ENCODE peak calls at places on chromosomes 2 and 18, in ten cellular contexts. One of them, this sample, is unnamed.

GRCh38 chr2:240570531-240571313 is 2.4 kb downstream of the RNPEPL1 start:
- DNase-seq in kidney glomerular epithelial cell: no peak
- DNase-seq in Daoy: no peak
- DNase-seq in colonic mucosa: no peak
- DNase-seq in germinal center: no peak
- DNase-seq in frontal cortex: no peak
- DNase-seq in IMR-90: no peak
- DNase-seq in tibial artery: peak
- DNase-seq in NCI-H1930: no peak
- DNase-seq in trophoblast cell: no peak
- DNase-seq in this sample: no peak

GRCh38 chr2:239466755-239467271 is 66.0 kb upstream of the HDAC4 start:
- DNase-seq in tibial artery: peak
- DNase-seq in kidney glomerular epithelial cell: no peak
- DNase-seq in germinal center: no peak
- DNase-seq in Daoy: no peak
- DNase-seq in colonic mucosa: no peak
- DNase-seq in frontal cortex: no peak
- DNase-seq in IMR-90: no peak
- DNase-seq in trophoblast cell: no peak
- DNase-seq in NCI-H1930: no peak
- DNase-seq in this sample: no peak

GRCh38 chr18:61502472-61502871 is 169.2 kb downstream of the CDH20 start:
- DNase-seq in NCI-H1930: peak
- DNase-seq in trophoblast cell: peak
- DNase-seq in kidney glomerular epithelial cell: peak
- DNase-seq in tibial artery: no peak
- DNase-seq in germinal center: peak
- DNase-seq in frontal cortex: peak
- DNase-seq in IMR-90: peak
- DNase-seq in Daoy: peak
- DNase-seq in colonic mucosa: peak
- DNase-seq in this sample: peak

GRCh38 chr2:104769096-104769495 is 84.8 kb upstream of the POU3F3 start:
- DNase-seq in colonic mucosa: no peak
- DNase-seq in NCI-H1930: no peak
- DNase-seq in kidney glomerular epithelial cell: peak
- DNase-seq in Daoy: peak
- DNase-seq in tibial artery: no peak
- DNase-seq in trophoblast cell: peak
- DNase-seq in frontal cortex: no peak
- DNase-seq in IMR-90: no peak
- DNase-seq in germinal center: no peak
- DNase-seq in this sample: no peak

GRCh38 chr18:27185025-27185763 is at the start of gene CHST9:
- DNase-seq in trophoblast cell: no peak
- DNase-seq in IMR-90: no peak
- DNase-seq in frontal cortex: peak
- DNase-seq in germinal center: no peak
- DNase-seq in colonic mucosa: no peak
- DNase-seq in kidney glomerular epithelial cell: no peak
- DNase-seq in tibial artery: no peak
- DNase-seq in Daoy: peak
- DNase-seq in NCI-H1930: peak
- DNase-seq in this sample: no peak

GRCh38 chr2:201918981-201919380 is 112.6 kb downstream of the CDK15 start:
- DNase-seq in IMR-90: no peak
- DNase-seq in kidney glomerular epithelial cell: no peak
- DNase-seq in Daoy: no peak
- DNase-seq in frontal cortex: no peak
- DNase-seq in colonic mucosa: no peak
- DNase-seq in trophoblast cell: no peak
- DNase-seq in NCI-H1930: no peak
- DNase-seq in tibial artery: no peak
- DNase-seq in germinal center: no peak
- DNase-seq in this sample: no peak

GRCh38 chr18:48975817-48976649 is 25.3 kb upstream of the SMAD7 start:
- DNase-seq in germinal center: peak
- DNase-seq in IMR-90: peak
- DNase-seq in tibial artery: no peak
- DNase-seq in Daoy: peak
- DNase-seq in trophoblast cell: no peak
- DNase-seq in NCI-H1930: peak
- DNase-seq in colonic mucosa: peak
- DNase-seq in frontal cortex: peak
- DNase-seq in kidney glomerular epithelial cell: peak
- DNase-seq in this sample: no peak

GRCh38 chr2:110755494-110756078 is 23.2 kb downstream of the ACOXL start:
- DNase-seq in germinal center: peak
- DNase-seq in frontal cortex: no peak
- DNase-seq in tibial artery: no peak
- DNase-seq in NCI-H1930: no peak
- DNase-seq in colonic mucosa: no peak
- DNase-seq in Daoy: no peak
- DNase-seq in IMR-90: peak
- DNase-seq in trophoblast cell: no peak
- DNase-seq in kidney glomerular epithelial cell: peak
- DNase-seq in this sample: peak

GRCh38 chr18:58140366-58141325 is 96.6 kb downstream of the NEDD4L start:
- DNase-seq in IMR-90: no peak
- DNase-seq in Daoy: no peak
- DNase-seq in NCI-H1930: peak
- DNase-seq in tibial artery: no peak
- DNase-seq in trophoblast cell: no peak
- DNase-seq in frontal cortex: peak
- DNase-seq in colonic mucosa: no peak
- DNase-seq in kidney glomerular epithelial cell: no peak
- DNase-seq in germinal center: no peak
- DNase-seq in this sample: no peak

GRCh38 chr2:66582364-66582974 is 147.5 kb downstream of the MEIS1 start:
- DNase-seq in colonic mucosa: no peak
- DNase-seq in trophoblast cell: no peak
- DNase-seq in IMR-90: peak
- DNase-seq in NCI-H1930: no peak
- DNase-seq in tibial artery: no peak
- DNase-seq in germinal center: no peak
- DNase-seq in kidney glomerular epithelial cell: no peak
- DNase-seq in frontal cortex: no peak
- DNase-seq in Daoy: no peak
- DNase-seq in this sample: no peak

GRCh38 chr2:229270551-229271410 is at the start of gene PID1:
- DNase-seq in trophoblast cell: peak
- DNase-seq in IMR-90: peak
- DNase-seq in NCI-H1930: peak
- DNase-seq in tibial artery: no peak
- DNase-seq in germinal center: peak
- DNase-seq in frontal cortex: peak
- DNase-seq in kidney glomerular epithelial cell: no peak
- DNase-seq in Daoy: peak
- DNase-seq in colonic mucosa: peak
- DNase-seq in this sample: no peak

GRCh38 chr2:191014653-191015020 is 666 bp upstream of the STAT1 start:
- DNase-seq in IMR-90: no peak
- DNase-seq in kidney glomerular epithelial cell: no peak
- DNase-seq in germinal center: no peak
- DNase-seq in Daoy: no peak
- DNase-seq in trophoblast cell: no peak
- DNase-seq in NCI-H1930: no peak
- DNase-seq in colonic mucosa: no peak
- DNase-seq in frontal cortex: no peak
- DNase-seq in tibial artery: no peak
- DNase-seq in this sample: no peak

GRCh38 chr18:62420151-62420512 is 95.0 kb downstream of the TNFRSF11A start:
- DNase-seq in frontal cortex: no peak
- DNase-seq in germinal center: no peak
- DNase-seq in IMR-90: peak
- DNase-seq in trophoblast cell: no peak
- DNase-seq in tibial artery: no peak
- DNase-seq in colonic mucosa: peak
- DNase-seq in Daoy: peak
- DNase-seq in kidney glomerular epithelial cell: peak
- DNase-seq in NCI-H1930: no peak
- DNase-seq in this sample: no peak

GRCh38 chr2:173118385-173118784 is 42.7 kb downstream of the MAP3K20 start:
- DNase-seq in trophoblast cell: no peak
- DNase-seq in frontal cortex: no peak
- DNase-seq in Daoy: no peak
- DNase-seq in tibial artery: no peak
- DNase-seq in germinal center: no peak
- DNase-seq in NCI-H1930: no peak
- DNase-seq in colonic mucosa: no peak
- DNase-seq in kidney glomerular epithelial cell: no peak
- DNase-seq in IMR-90: peak
- DNase-seq in this sample: no peak

GRCh38 chr2:142992843-142993242 is 115.4 kb downstream of the KYNU start:
- DNase-seq in NCI-H1930: no peak
- DNase-seq in germinal center: no peak
- DNase-seq in frontal cortex: no peak
- DNase-seq in trophoblast cell: peak
- DNase-seq in IMR-90: no peak
- DNase-seq in kidney glomerular epithelial cell: no peak
- DNase-seq in Daoy: no peak
- DNase-seq in colonic mucosa: no peak
- DNase-seq in tibial artery: no peak
- DNase-seq in this sample: no peak

GRCh38 chr2:73257425-73258125 is 23.5 kb downstream of the CCT7 start:
- DNase-seq in NCI-H1930: no peak
- DNase-seq in colonic mucosa: peak
- DNase-seq in IMR-90: no peak
- DNase-seq in kidney glomerular epithelial cell: no peak
- DNase-seq in germinal center: no peak
- DNase-seq in frontal cortex: no peak
- DNase-seq in Daoy: no peak
- DNase-seq in trophoblast cell: no peak
- DNase-seq in tibial artery: no peak
- DNase-seq in this sample: no peak

GRCh38 chr18:2617974-2618373 is 37.6 kb upstream of the SMCHD1 start:
- DNase-seq in germinal center: no peak
- DNase-seq in Daoy: no peak
- DNase-seq in NCI-H1930: no peak
- DNase-seq in frontal cortex: no peak
- DNase-seq in colonic mucosa: no peak
- DNase-seq in IMR-90: peak
- DNase-seq in kidney glomerular epithelial cell: peak
- DNase-seq in tibial artery: no peak
- DNase-seq in trophoblast cell: no peak
- DNase-seq in this sample: no peak

GRCh38 chr2:154439156-154439555 is 259.3 kb upstream of the KCNJ3 start:
- DNase-seq in tibial artery: no peak
- DNase-seq in IMR-90: no peak
- DNase-seq in kidney glomerular epithelial cell: peak
- DNase-seq in NCI-H1930: no peak
- DNase-seq in germinal center: no peak
- DNase-seq in colonic mucosa: no peak
- DNase-seq in frontal cortex: no peak
- DNase-seq in trophoblast cell: no peak
- DNase-seq in Daoy: no peak
- DNase-seq in this sample: no peak

GRCh38 chr18:33699372-33699771 is 121.4 kb downstream of the ASXL3 start:
- DNase-seq in frontal cortex: no peak
- DNase-seq in colonic mucosa: no peak
- DNase-seq in germinal center: no peak
- DNase-seq in Daoy: no peak
- DNase-seq in trophoblast cell: no peak
- DNase-seq in NCI-H1930: no peak
- DNase-seq in IMR-90: no peak
- DNase-seq in tibial artery: no peak
- DNase-seq in kidney glomerular epithelial cell: no peak
- DNase-seq in this sample: no peak

GRCh38 chr2:117996525-117996924 is 17.3 kb downstream of the CCDC93 start:
- DNase-seq in frontal cortex: no peak
- DNase-seq in NCI-H1930: no peak
- DNase-seq in germinal center: no peak
- DNase-seq in IMR-90: no peak
- DNase-seq in Daoy: no peak
- DNase-seq in colonic mucosa: no peak
- DNase-seq in tibial artery: no peak
- DNase-seq in trophoblast cell: no peak
- DNase-seq in kidney glomerular epithelial cell: no peak
- DNase-seq in this sample: no peak

GRCh38 chr2:55309441-55309840 is 40.4 kb upstream of the MTIF2 start:
- DNase-seq in tibial artery: no peak
- DNase-seq in kidney glomerular epithelial cell: no peak
- DNase-seq in IMR-90: peak
- DNase-seq in trophoblast cell: no peak
- DNase-seq in frontal cortex: no peak
- DNase-seq in colonic mucosa: no peak
- DNase-seq in germinal center: no peak
- DNase-seq in NCI-H1930: no peak
- DNase-seq in Daoy: peak
- DNase-seq in this sample: peak

GRCh38 chr2:128531856-128532255 is 213.2 kb upstream of the HS6ST1 start:
- DNase-seq in tibial artery: no peak
- DNase-seq in frontal cortex: no peak
- DNase-seq in kidney glomerular epithelial cell: no peak
- DNase-seq in colonic mucosa: no peak
- DNase-seq in IMR-90: no peak
- DNase-seq in NCI-H1930: no peak
- DNase-seq in germinal center: no peak
- DNase-seq in trophoblast cell: no peak
- DNase-seq in Daoy: no peak
- DNase-seq in this sample: peak

GRCh38 chr2:138497294-138497693 is 4.3 kb upstream of the SPOPL start:
- DNase-seq in NCI-H1930: no peak
- DNase-seq in tibial artery: no peak
- DNase-seq in colonic mucosa: no peak
- DNase-seq in Daoy: no peak
- DNase-seq in kidney glomerular epithelial cell: no peak
- DNase-seq in IMR-90: no peak
- DNase-seq in frontal cortex: no peak
- DNase-seq in germinal center: no peak
- DNase-seq in trophoblast cell: no peak
- DNase-seq in this sample: no peak

GRCh38 chr2:137115081-137115713 is 349.9 kb downstream of the THSD7B start:
- DNase-seq in germinal center: no peak
- DNase-seq in tibial artery: no peak
- DNase-seq in frontal cortex: no peak
- DNase-seq in IMR-90: no peak
- DNase-seq in kidney glomerular epithelial cell: peak
- DNase-seq in Daoy: no peak
- DNase-seq in colonic mucosa: no peak
- DNase-seq in NCI-H1930: no peak
- DNase-seq in trophoblast cell: no peak
- DNase-seq in this sample: no peak

GRCh38 chr2:187842978-187843847 is 289.0 kb upstream of the TFPI start:
- DNase-seq in tibial artery: no peak
- DNase-seq in kidney glomerular epithelial cell: peak
- DNase-seq in IMR-90: peak
- DNase-seq in colonic mucosa: no peak
- DNase-seq in Daoy: peak
- DNase-seq in frontal cortex: peak
- DNase-seq in NCI-H1930: no peak
- DNase-seq in trophoblast cell: peak
- DNase-seq in germinal center: peak
- DNase-seq in this sample: peak

GRCh38 chr2:175432021-175432420 is 250.5 kb upstream of the ATP5MC3 start:
- DNase-seq in germinal center: no peak
- DNase-seq in frontal cortex: no peak
- DNase-seq in kidney glomerular epithelial cell: no peak
- DNase-seq in tibial artery: no peak
- DNase-seq in Daoy: peak
- DNase-seq in trophoblast cell: no peak
- DNase-seq in IMR-90: no peak
- DNase-seq in colonic mucosa: no peak
- DNase-seq in NCI-H1930: peak
- DNase-seq in this sample: no peak

GRCh38 chr2:75605770-75606535 is 40.6 kb upstream of the MRPL19 start:
- DNase-seq in trophoblast cell: peak
- DNase-seq in IMR-90: peak
- DNase-seq in frontal cortex: no peak
- DNase-seq in colonic mucosa: no peak
- DNase-seq in tibial artery: no peak
- DNase-seq in germinal center: no peak
- DNase-seq in kidney glomerular epithelial cell: peak
- DNase-seq in Daoy: peak
- DNase-seq in NCI-H1930: no peak
- DNase-seq in this sample: peak

GRCh38 chr2:3223080-3223923 is 154.3 kb downstream of the EIPR1 start:
- DNase-seq in Daoy: peak
- DNase-seq in colonic mucosa: no peak
- DNase-seq in germinal center: peak
- DNase-seq in IMR-90: peak
- DNase-seq in NCI-H1930: no peak
- DNase-seq in trophoblast cell: no peak
- DNase-seq in tibial artery: no peak
- DNase-seq in frontal cortex: peak
- DNase-seq in kidney glomerular epithelial cell: peak
- DNase-seq in this sample: no peak

This sample was measured in SW 1271.